ENCODE peak calls at places on chromosomes 7 and 10, in eight cellular contexts. K, E, D, B, U, G, R and Q are unnamed samples.

GRCh38 chr10:9922123-9922685 is 1095.5 kb upstream of the CELF2 start:
- DNase-seq in K (no peak), E (no peak), D (no peak), B (no peak), U (no peak), G (no peak), R (no peak), Q (no peak)

GRCh38 chr7:93566876-93567275 is 7.6 kb downstream of the CALCR start:
- DNase-seq in K (no peak), E (no peak), D (no peak), B (no peak), U (no peak), G (no peak), R (no peak), Q (no peak)

GRCh38 chr10:46518028-46518725 is 38.3 kb downstream of the GPRIN2 start:
- DNase-seq in K (peak; percentile 41), E (no peak), D (no peak), B (no peak), U (peak; percentile 30), G (peak; percentile 41), R (peak; percentile 36), Q (no peak)

GRCh38 chr7:38069052-38069451 is 109.0 kb upstream of the STARD3NL start:
- DNase-seq in K (no peak), E (no peak), D (no peak), B (no peak), U (no peak), G (no peak), R (no peak), Q (no peak)

GRCh38 chr7:145698526-145699262 is 417.9 kb upstream of the CNTNAP2 start:
- DNase-seq in K (no peak), E (no peak), D (no peak), B (peak; percentile 72), U (no peak), G (no peak), R (no peak), Q (no peak)

GRCh38 chr7:35380739-35381224 is 126.9 kb upstream of the TBX20 start:
- DNase-seq in K (no peak), E (no peak), D (no peak), B (no peak), U (peak; percentile 60), G (no peak), R (no peak), Q (no peak)

GRCh38 chr10:4281207-4281825 is 496.3 kb upstream of the KLF6 start:
- DNase-seq in K (no peak), E (no peak), D (peak; percentile 13), B (no peak), U (no peak), G (no peak), R (no peak), Q (no peak)

GRCh38 chr7:72437610-72438009 is 25.5 kb upstream of the CALN1 start:
- DNase-seq in K (no peak), E (no peak), D (no peak), B (no peak), U (no peak), G (no peak), R (no peak), Q (no peak)

GRCh38 chr7:149882264-149883048 is 8.7 kb downstream of the ATP6V0E2 start:
- DNase-seq in K (no peak), E (no peak), D (no peak), B (no peak), U (no peak), G (peak; percentile 24), R (no peak), Q (peak; percentile 19)

GRCh38 chr7:69365588-69366241 is 232.6 kb upstream of the AUTS2 start:
- DNase-seq in K (no peak), E (no peak), D (no peak), B (no peak), U (no peak), G (no peak), R (no peak), Q (no peak)

GRCh38 chr10:84244651-84245270 is at the start of gene RGR:
- DNase-seq in K (no peak), E (no peak), D (no peak), B (no peak), U (no peak), G (no peak), R (no peak), Q (no peak)

GRCh38 chr7:50807026-50807730 is 24.5 kb upstream of the GRB10 start:
- DNase-seq in K (no peak), E (no peak), D (no peak), B (no peak), U (no peak), G (no peak), R (no peak), Q (peak; percentile 36)

GRCh38 chr10:130495891-130496642 is 359.9 kb downstream of the GLRX3 start:
- DNase-seq in K (no peak), E (no peak), D (no peak), B (no peak), U (no peak), G (no peak), R (no peak), Q (no peak)

GRCh38 chr10:71772832-71773220 is 494 bp downstream of the VSIR start:
- DNase-seq in K (no peak), E (no peak), D (no peak), B (no peak), U (no peak), G (no peak), R (peak; percentile 67), Q (no peak)

GRCh38 chr7:55546826-55547225 is 25.5 kb downstream of the VOPP1 start:
- DNase-seq in K (peak; percentile 87), E (peak; percentile 86), D (no peak), B (peak; percentile 100), U (peak; percentile 66), G (peak; percentile 53), R (no peak), Q (no peak)

GRCh38 chr10:104580321-104580720 is 60.8 kb upstream of the SORCS3 start:
- DNase-seq in K (no peak), E (no peak), D (no peak), B (no peak), U (no peak), G (no peak), R (no peak), Q (no peak)

GRCh38 chr7:27210441-27211083 is 10.7 kb upstream of the HOXA13 start:
- DNase-seq in K (peak; percentile 55), E (no peak), D (peak; percentile 92), B (no peak), U (no peak), G (peak; percentile 90), R (peak; percentile 58), Q (peak; percentile 92)

GRCh38 chr10:33129987-33130386 is 172.0 kb upstream of the ITGB1 start:
- DNase-seq in K (no peak), E (no peak), D (no peak), B (no peak), U (no peak), G (no peak), R (no peak), Q (no peak)

GRCh38 chr7:130363156-130363847 is 17.0 kb upstream of the CPA1 start:
- DNase-seq in K (peak; percentile 69), E (peak; percentile 45), D (no peak), B (peak; percentile 96), U (no peak), G (no peak), R (no peak), Q (peak; percentile 2)

GRCh38 chr7:23346316-23346715 is 47.2 kb downstream of the MALSU1 start:
- DNase-seq in K (no peak), E (no peak), D (no peak), B (no peak), U (no peak), G (no peak), R (no peak), Q (no peak)
- H3K4me3 ChIP-seq in K (no peak overlapping the region), E (peak overlapping the region; percentile 5), D (no peak overlapping the region), B (peak overlapping the region; percentile 18), U (peak overlapping the region; percentile 41), G (no peak overlapping the region), R (peak overlapping the region; percentile 46), Q (no peak overlapping the region)

GRCh38 chr10:97816609-97817008 is 33.0 kb upstream of the GOLGA7B start:
- DNase-seq in K (no peak), E (no peak), D (no peak), B (no peak), U (no peak), G (no peak), R (no peak), Q (no peak)
- H3K27me3 ChIP-seq in K (no peaks in the 10 kb centered on the region), E (no peaks in the 10 kb centered on the region), D (no peaks in the 10 kb centered on the region), B (no peaks in the 10 kb centered on the region), U (peaks cover 27% of the 10 kb centered on the region), G (no peaks in the 10 kb centered on the region), R (no peaks in the 10 kb centered on the region), Q (no peaks in the 10 kb centered on the region)

GRCh38 chr7:43169076-43169475 is 56.6 kb downstream of the HECW1 start:
- DNase-seq in K (no peak), E (no peak), D (no peak), B (no peak), U (no peak), G (no peak), R (no peak), Q (no peak)

GRCh38 chr7:43170571-43170970 is 58.1 kb downstream of the HECW1 start:
- DNase-seq in K (no peak), E (no peak), D (no peak), B (no peak), U (no peak), G (no peak), R (no peak), Q (no peak)

GRCh38 chr7:43163885-43164284 is 51.4 kb downstream of the HECW1 start:
- DNase-seq in K (no peak), E (no peak), D (no peak), B (no peak), U (no peak), G (no peak), R (no peak), Q (no peak)

GRCh38 chr7:43164757-43165156 is 52.3 kb downstream of the HECW1 start:
- DNase-seq in K (no peak), E (no peak), D (no peak), B (no peak), U (no peak), G (no peak), R (no peak), Q (no peak)

DNA sequence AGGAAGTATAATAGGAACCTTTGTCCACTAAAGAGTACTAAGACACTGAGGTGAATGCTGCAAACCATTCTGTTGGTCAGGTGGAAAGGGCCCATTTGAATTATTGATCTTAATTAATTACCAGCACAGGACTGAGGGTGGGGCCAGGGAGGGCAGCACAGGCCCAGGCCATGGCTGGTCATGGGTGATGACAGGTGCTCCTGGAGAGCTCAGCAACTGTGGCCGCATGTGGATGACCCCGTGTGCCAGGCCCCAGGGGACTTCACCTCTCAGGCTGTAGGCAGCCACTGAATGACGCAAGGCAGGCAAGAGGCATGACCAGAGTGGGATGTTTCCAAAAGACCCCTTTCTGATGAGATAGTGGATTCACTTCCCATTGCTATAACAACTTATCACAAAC is 54.2 kb downstream of the HECW1 start:
- DNase-seq in K (no peak), E (no peak), D (no peak), B (no peak), U (no peak), G (no peak), R (no peak), Q (no peak)
- H3K4me3 ChIP-seq in K (no peak overlapping the region), E (no peak overlapping the region), D (no peak overlapping the region), B (no peak overlapping the region), U (no peak overlapping the region), G (no peak overlapping the region), R (no peak overlapping the region), Q (no peak overlapping the region)

DNA sequence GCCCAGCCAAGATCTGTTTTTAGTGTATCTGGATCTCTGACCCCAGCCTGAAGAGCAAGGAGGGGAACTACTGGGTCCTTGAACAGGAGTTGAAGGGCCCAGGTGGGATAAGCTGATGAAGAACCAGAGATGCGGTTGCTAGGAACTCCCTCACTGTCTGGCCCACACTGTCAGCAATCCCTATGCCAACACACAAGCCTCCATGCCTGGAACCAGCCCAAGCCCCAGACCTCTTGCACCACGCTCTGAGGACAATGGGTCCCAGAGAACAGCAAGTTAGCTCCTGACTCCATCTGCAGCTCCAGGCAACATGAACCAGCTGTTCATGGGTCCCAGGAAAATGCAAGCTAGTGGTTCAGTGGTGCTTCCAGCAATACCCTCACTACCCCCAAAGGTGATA is 2.4 kb downstream of the NAT16 start:
- DNase-seq in K (no peak), E (no peak), D (no peak), B (no peak), U (no peak), G (no peak), R (no peak), Q (no peak)
- H3K27me3 ChIP-seq in K (no peaks in the 10 kb centered on the region), E (peaks cover 90% of the 10 kb centered on the region), D (peaks cover 90% of the 10 kb centered on the region), B (peaks cover 40% of the 10 kb centered on the region), U (peaks cover 95% of the 10 kb centered on the region), G (peaks cover 81% of the 10 kb centered on the region), R (peaks cover 52% of the 10 kb centered on the region), Q (peaks cover 79% of the 10 kb centered on the region)